ENCODE peak calls at places on chromosome 1, in nine cellular contexts. J, N, R, H, S, I, V, L and A are unnamed samples.

GRCh38 chr1:26287033-26287711 is 7.3 kb downstream of the SH3BGRL3 start:
- DNase-seq in J (peak; percentile 56), N (peak; percentile 80), R (no peak), H (no peak), S (no peak), I (no peak), V (no peak), L (no peak), A (no peak)

GRCh38 chr1:39141925-39142324 is 62.6 kb upstream of the MACF1 start:
- DNase-seq in J (no peak), N (no peak), R (no peak), H (peak; percentile 44), S (no peak), I (peak; percentile 56), V (no peak), L (no peak), A (no peak)

GRCh38 chr1:41806472-41807155 is 112.1 kb downstream of the HIVEP3 start:
- DNase-seq in J (no peak), N (peak; percentile 77), R (no peak), H (no peak), S (no peak), I (no peak), V (no peak), L (no peak), A (no peak)

GRCh38 chr1:64121766-64122385 is 81.5 kb upstream of the UBE2U start:
- DNase-seq in J (no peak), N (no peak), R (peak; percentile 91), H (no peak), S (peak; percentile 19), I (peak; percentile 79), V (no peak), L (no peak), A (no peak)

GRCh38 chr1:9909222-9910046 is 635 bp downstream of the CTNNBIP1 start:
- DNase-seq in J (peak; percentile 15), N (peak; percentile 68), R (no peak), H (no peak), S (peak; percentile 60), I (peak; percentile 35), V (peak; percentile 49), L (no peak), A (no peak)

GRCh38 chr1:245715970-245716369 is 561.2 kb downstream of the KIF26B start:
- DNase-seq in J (no peak), N (no peak), R (peak; percentile 97), H (peak; percentile 88), S (no peak), I (no peak), V (no peak), L (no peak), A (no peak)

GRCh38 chr1:36824390-36824861 is 209.9 kb downstream of the GRIK3 start:
- DNase-seq in J (no peak), N (no peak), R (no peak), H (no peak), S (no peak), I (peak; percentile 2), V (no peak), L (no peak), A (no peak)

GRCh38 chr1:118825619-118826018 is 162.5 kb downstream of the TBX15 start:
- DNase-seq in J (no peak), N (no peak), R (no peak), H (no peak), S (no peak), I (no peak), V (no peak), L (no peak), A (no peak)

GRCh38 chr1:43565600-43566360 is 35.1 kb downstream of the PTPRF start:
- DNase-seq in J (peak; percentile 2), N (peak; percentile 54), R (no peak), H (no peak), S (peak; percentile 93), I (peak; percentile 42), V (peak; percentile 36), L (peak; percentile 54), A (peak; percentile 82)

GRCh38 chr1:96579639-96580038 is 141.9 kb upstream of the PTBP2 start:
- DNase-seq in J (no peak), N (no peak), R (peak; percentile 45), H (no peak), S (no peak), I (no peak), V (no peak), L (no peak), A (no peak)

GRCh38 chr1:109514846-109515245 is 5.3 kb upstream of the AMIGO1 start:
- DNase-seq in J (no peak), N (no peak), R (peak; percentile 38), H (no peak), S (no peak), I (no peak), V (no peak), L (no peak), A (no peak)

GRCh38 chr1:89670168-89670567 is 37.2 kb downstream of the LRRC8C start:
- DNase-seq in J (no peak), N (no peak), R (no peak), H (no peak), S (no peak), I (no peak), V (no peak), L (no peak), A (no peak)